ENCODE peak calls at places on chromosome 16, in four cellular contexts. H is body of pancreas, F is small intestine, U is NCI-H2029. M is an unnamed sample.

GRCh38 chr16:85049864-85050263 is 22.3 kb downstream of the KIAA0513 start:
- DNase-seq in F (peak), H (no peak), U (no peak), M (no peak)

GRCh38 chr16:67959520-67959919 is 8.9 kb downstream of the SLC12A4 start:
- DNase-seq in F (peak), H (no peak), U (no peak), M (no peak)

GRCh38 chr16:11089504-11090124 is 145.2 kb downstream of the CLEC16A start:
- DNase-seq in U (no peak), F (no peak), H (no peak), M (no peak)

GRCh38 chr16:26665166-26665939 is 401.4 kb upstream of the C16orf82 start:
- DNase-seq in U (peak), F (no peak), H (no peak), M (no peak)

GRCh38 chr16:59385953-59386352 is 651.8 kb upstream of the GOT2 start:
- DNase-seq in U (no peak), F (no peak), H (no peak), M (no peak)

GRCh38 chr16:24539850-24540484 is 601 bp downstream of the RBBP6 start:
- DNase-seq in H (peak), U (no peak), F (peak), M (no peak)

GRCh38 chr16:27293343-27293742 is 20.4 kb upstream of the IL4R start:
- DNase-seq in U (no peak), F (no peak), H (no peak), M (no peak)

GRCh38 chr16:85249830-85250455 is 137.7 kb upstream of the CIBAR2 start:
- DNase-seq in H (no peak), F (no peak), U (no peak), M (no peak)

GRCh38 chr16:59320657-59321056 is 586.5 kb upstream of the GOT2 start:
- DNase-seq in H (no peak), U (no peak), F (no peak), M (no peak)

GRCh38 chr16:24728891-24729242 is 584 bp upstream of the TNRC6A start:
- DNase-seq in U (no peak), F (no peak), H (no peak), M (peak)

GRCh38 chr16:4273858-4274291 is 1.1 kb upstream of the TFAP4 start:
- DNase-seq in U (no peak), F (peak), H (peak), M (peak)

GRCh38 chr16:10557750-10558149 is 22.6 kb downstream of the EMP2 start:
- DNase-seq in H (no peak), U (no peak), F (no peak), M (no peak)

GRCh38 chr16:56985288-56985961 is 3.9 kb upstream of the NLRC5 start:
- DNase-seq in U (no peak), H (no peak), F (peak), M (no peak)

GRCh38 chr16:77896357-77896972 is 108.1 kb downstream of the VAT1L start:
- DNase-seq in H (no peak), F (no peak), U (peak), M (no peak)

GRCh38 chr16:3458852-3459361 is 15.4 kb downstream of the NAA60 start:
- DNase-seq in H (peak), U (no peak), F (peak), M (peak)

GRCh38 chr16:8900343-8900742 is 18.2 kb downstream of the LITAFD start:
- DNase-seq in F (no peak), H (no peak), U (no peak), M (no peak)

GRCh38 chr16:11302977-11303376 is 21.8 kb upstream of the PRM1 start:
- DNase-seq in H (no peak), U (peak), F (no peak), M (no peak)

GRCh38 chr16:11215935-11216556 is 40.0 kb downstream of the SOCS1 start:
- DNase-seq in F (no peak), U (no peak), H (no peak), M (no peak)

GRCh38 chr16:11361751-11362742 is 16.8 kb downstream of the RMI2 start:
- DNase-seq in U (no peak), F (peak), H (no peak), M (peak)

GRCh38 chr16:55948230-55948629 is 73.1 kb upstream of the CES5A start:
- DNase-seq in H (no peak), U (no peak), F (no peak), M (no peak)

GRCh38 chr16:11010576-11011221 is 66.3 kb downstream of the CLEC16A start:
- DNase-seq in H (peak), U (no peak), F (peak), M (no peak)

GRCh38 chr16:81198635-81199034 is 39.9 kb upstream of the BCO1 start:
- DNase-seq in U (no peak), F (no peak), H (no peak), M (no peak)

GRCh38 chr16:68085259-68086071 is at the start of gene NFATC3:
- DNase-seq in U (peak), F (peak), H (peak), M (peak)

GRCh38 chr16:88466175-88466862 is 13.2 kb downstream of the ZFPM1 start:
- DNase-seq in H (no peak), F (no peak), U (no peak), M (peak)

GRCh38 chr16:29849505-29849904 is 13.5 kb downstream of the CDIPT start:
- DNase-seq in U (no peak), H (no peak), F (no peak), M (no peak)

GRCh38 chr16:85279874-85280545 is 167.7 kb upstream of the CIBAR2 start:
- DNase-seq in U (no peak), H (no peak), F (no peak), M (no peak)

GRCh38 chr16:31284926-31285325 is 25.2 kb downstream of the ITGAM start:
- DNase-seq in H (no peak), F (no peak), U (no peak), M (no peak)

GRCh38 chr16:67562526-67562917 is at the start of gene CTCF:
- DNase-seq in U (peak), F (peak), H (peak), M (peak)

M was measured in GM13977.